ENCODE peak calls at places on chromosomes 7 and 10, in six cellular contexts. S, V, A, B, Y and F are unnamed samples.

GRCh38 chr7:47342646-47343045 is 239.3 kb downstream of the TNS3 start:
- DNase-seq in V (no peak), A (no peak), Y (no peak), B (no peak), S (no peak), F (no peak)

GRCh38 chr10:71819479-71819878 is 31.6 kb downstream of the PSAP start:
- DNase-seq in V (no peak), Y (no peak), S (no peak), A (no peak), B (no peak), F (no peak)

GRCh38 chr7:151367304-151367703 is 25.7 kb downstream of the NUB1 start:
- DNase-seq in B (no peak), A (no peak), Y (no peak), V (no peak), S (no peak), F (no peak)

GRCh38 chr10:129365767-129366400 is 101.2 kb upstream of the MGMT start:
- DNase-seq in A (no peak), B (no peak), Y (no peak), V (no peak), S (no peak), F (no peak)

GRCh38 chr7:139886206-139886605 is 57.1 kb downstream of the TBXAS1 start:
- DNase-seq in V (no peak), S (no peak), B (no peak), Y (no peak), A (no peak), F (no peak)

GRCh38 chr7:1054438-1055083 is 10.2 kb downstream of the GPR146 start:
- DNase-seq in S (no peak), V (no peak), B (peak; percentile 60), A (no peak), Y (no peak), F (no peak)

GRCh38 chr7:106679153-106679931 is 18.4 kb upstream of the CCDC71L start:
- DNase-seq in Y (no peak), A (no peak), S (no peak), V (no peak), B (no peak), F (no peak)

GRCh38 chr7:105806592-105807266 is 69.7 kb downstream of the ATXN7L1 start:
- DNase-seq in V (no peak), Y (peak; percentile 78), S (no peak), B (no peak), A (no peak), F (no peak)

GRCh38 chr7:145106001-145106400 is 270.1 kb upstream of the TPK1 start:
- DNase-seq in Y (no peak), B (peak; percentile 55), V (peak; percentile 32), A (no peak), S (peak; percentile 54), F (no peak)